ENCODE peak calls at places on chromosomes 2 and 18, in nine cellular contexts. F is kidney, P is lower lobe of right lung, C is body of pancreas, K is endodermal cell, E is A549, T is pancreas, I is prostate gland, G is dorsolateral prefrontal cortex. L is an unnamed sample.

GRCh38 chr2:9288233-9288632 is 81.6 kb downstream of the ASAP2 start:
- DNase-seq in F (no peak), P (no peak), C (no peak), K (no peak), E (peak; percentile 43), T (no peak), I (no peak), G (no peak), L (no peak)

GRCh38 chr2:128304715-128305554 is 13.7 kb downstream of the HS6ST1 start:
- DNase-seq in F (peak; percentile 96), P (peak; percentile 77), C (peak; percentile 76), K (peak; percentile 75), E (peak; percentile 81), T (peak; percentile 80), I (peak; percentile 96), G (no peak), L (peak; percentile 74)

GRCh38 chr2:199977984-199978415 is 22.6 kb downstream of the MAIP1 start:
- DNase-seq in F (no peak), P (no peak), C (no peak), K (no peak), E (peak; percentile 68), T (no peak), I (no peak), G (no peak), L (no peak)

GRCh38 chr2:232838406-232838874 is 31.6 kb upstream of the SNORC start:
- DNase-seq in F (no peak), P (no peak), C (no peak), K (no peak), E (peak; percentile 13), T (no peak), I (no peak), G (no peak), L (no peak)

GRCh38 chr2:46735108-46735691 is 180.4 kb downstream of the MCFD2 start:
- DNase-seq in F (no peak), P (no peak), C (no peak), K (no peak), E (no peak), T (no peak), I (no peak), G (no peak), L (no peak)

GRCh38 chr2:42693688-42694479 is 70.1 kb downstream of the OXER1 start:
- DNase-seq in F (no peak), P (no peak), C (no peak), K (no peak), E (no peak), T (no peak), I (no peak), G (no peak), L (no peak)

GRCh38 chr18:45730832-45731545 is 7.0 kb downstream of the SLC14A1 start:
- DNase-seq in F (no peak), P (no peak), C (no peak), K (no peak), E (peak; percentile 70), T (no peak), I (no peak), G (no peak), L (no peak)

GRCh38 chr2:217279130-217279529 is 419.3 kb upstream of the TNP1 start:
- DNase-seq in F (no peak), P (no peak), C (no peak), K (no peak), E (no peak), T (no peak), I (no peak), G (no peak), L (no peak)

GRCh38 chr2:217645891-217646290 is 356.9 kb downstream of the TNS1 start:
- DNase-seq in F (no peak), P (no peak), C (no peak), K (no peak), E (no peak), T (no peak), I (no peak), G (no peak), L (no peak)

GRCh38 chr2:230700447-230700846 is 12.2 kb upstream of the CAB39 start:
- DNase-seq in F (no peak), P (no peak), C (no peak), K (no peak), E (no peak), T (no peak), I (no peak), G (no peak), L (no peak)

GRCh38 chr2:63741884-63742583 is 99.7 kb upstream of the UGP2 start:
- DNase-seq in F (no peak), P (no peak), C (no peak), K (no peak), E (peak; percentile 29), T (no peak), I (no peak), G (no peak), L (no peak)

DNA sequence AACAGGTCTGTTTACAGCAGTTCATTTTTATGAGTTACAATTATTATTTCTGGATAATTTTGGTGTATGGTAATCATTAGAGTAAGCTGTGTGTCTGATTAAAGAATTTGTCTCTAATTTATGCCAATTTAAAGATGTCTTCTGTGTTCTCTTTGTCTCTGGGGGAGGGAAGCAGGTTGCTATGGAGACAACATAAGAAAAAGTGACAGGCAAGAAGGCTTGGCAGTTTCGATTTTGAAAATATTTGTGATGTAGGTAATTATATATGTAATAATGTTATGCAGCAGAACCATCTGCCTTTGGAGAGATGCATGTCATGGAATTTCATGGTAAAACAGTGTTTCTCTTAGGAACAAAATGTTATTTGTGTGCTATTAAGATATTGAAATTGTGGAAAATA is 78.2 kb downstream of the SH3RF3 start:
- DNase-seq in F (no peak), P (no peak), C (no peak), K (no peak), E (no peak), T (no peak), I (no peak), G (no peak), L (no peak)
- H3K4me3 ChIP-seq in F (no peak overlapping the region), P (no peak overlapping the region), C (no peak overlapping the region), K (no peak overlapping the region), E (no peak overlapping the region), T (no peak overlapping the region), I (no peak overlapping the region), G (no peak overlapping the region), L (no peak overlapping the region)

GRCh38 chr2:45415534-45416123 is 195.4 kb downstream of the SRBD1 start:
- DNase-seq in F (no peak), P (no peak), C (no peak), K (no peak), E (no peak), T (no peak), I (no peak), G (no peak), L (no peak)

GRCh38 chr2:45409677-45410076 is 201.4 kb downstream of the SRBD1 start:
- DNase-seq in F (no peak), P (no peak), C (no peak), K (no peak), E (no peak), T (no peak), I (no peak), G (no peak), L (no peak)

GRCh38 chr2:45418532-45418931 is 192.5 kb downstream of the SRBD1 start:
- DNase-seq in F (no peak), P (no peak), C (no peak), K (no peak), E (no peak), T (no peak), I (no peak), G (no peak), L (no peak)

GRCh38 chr2:45412754-45413379 is 198.2 kb downstream of the SRBD1 start:
- DNase-seq in F (no peak), P (no peak), C (no peak), K (no peak), E (no peak), T (no peak), I (no peak), G (no peak), L (no peak)
- H3K27ac ChIP-seq in F (no peak overlapping the region), P (no peak overlapping the region), C (peak overlapping the region; percentile 17), K (no peak overlapping the region), E (no peak overlapping the region), T (peak overlapping the region; percentile 20), I (no peak overlapping the region), G (no peak overlapping the region), L (no peak overlapping the region)

GRCh38 chr2:27954261-27954673 is 63.7 kb downstream of the BABAM2 start:
- DNase-seq in F (no peak), P (no peak), C (no peak), K (no peak), E (peak; percentile 58), T (no peak), I (no peak), G (peak; percentile 46), L (no peak)
- TF ChIP-seq CTCF in F (no peak), P (no peak), C (no peak), K (no peak), E (no peak), T (no peak), I (no peak), G (no peak), L (no peak)

GRCh38 chr18:12306752-12307151 is 1.3 kb upstream of the TUBB6 start:
- DNase-seq in F (no peak), P (no peak), C (no peak), K (no peak), E (no peak), T (no peak), I (no peak), G (no peak), L (no peak)
- H3K4me3 ChIP-seq in F (no peak overlapping the region), P (peak overlapping the region; percentile 71), C (no peak overlapping the region), K (peak overlapping the region; percentile 81), E (no peak overlapping the region), T (no peak overlapping the region), I (no peak overlapping the region), G (no peak overlapping the region), L (peak overlapping the region; percentile 76)

GRCh38 chr2:10568721-10569432 is 120.8 kb upstream of the ODC1 start:
- DNase-seq in F (no peak), P (no peak), C (no peak), K (no peak), E (no peak), T (no peak), I (no peak), G (no peak), L (no peak)
- H3K27ac ChIP-seq in F (no peak overlapping the region), P (no peak overlapping the region), C (no peak overlapping the region), K (no peak overlapping the region), E (no peak overlapping the region), T (no peak overlapping the region), I (no peak overlapping the region), G (no peak overlapping the region), L (no peak overlapping the region)

DNA sequence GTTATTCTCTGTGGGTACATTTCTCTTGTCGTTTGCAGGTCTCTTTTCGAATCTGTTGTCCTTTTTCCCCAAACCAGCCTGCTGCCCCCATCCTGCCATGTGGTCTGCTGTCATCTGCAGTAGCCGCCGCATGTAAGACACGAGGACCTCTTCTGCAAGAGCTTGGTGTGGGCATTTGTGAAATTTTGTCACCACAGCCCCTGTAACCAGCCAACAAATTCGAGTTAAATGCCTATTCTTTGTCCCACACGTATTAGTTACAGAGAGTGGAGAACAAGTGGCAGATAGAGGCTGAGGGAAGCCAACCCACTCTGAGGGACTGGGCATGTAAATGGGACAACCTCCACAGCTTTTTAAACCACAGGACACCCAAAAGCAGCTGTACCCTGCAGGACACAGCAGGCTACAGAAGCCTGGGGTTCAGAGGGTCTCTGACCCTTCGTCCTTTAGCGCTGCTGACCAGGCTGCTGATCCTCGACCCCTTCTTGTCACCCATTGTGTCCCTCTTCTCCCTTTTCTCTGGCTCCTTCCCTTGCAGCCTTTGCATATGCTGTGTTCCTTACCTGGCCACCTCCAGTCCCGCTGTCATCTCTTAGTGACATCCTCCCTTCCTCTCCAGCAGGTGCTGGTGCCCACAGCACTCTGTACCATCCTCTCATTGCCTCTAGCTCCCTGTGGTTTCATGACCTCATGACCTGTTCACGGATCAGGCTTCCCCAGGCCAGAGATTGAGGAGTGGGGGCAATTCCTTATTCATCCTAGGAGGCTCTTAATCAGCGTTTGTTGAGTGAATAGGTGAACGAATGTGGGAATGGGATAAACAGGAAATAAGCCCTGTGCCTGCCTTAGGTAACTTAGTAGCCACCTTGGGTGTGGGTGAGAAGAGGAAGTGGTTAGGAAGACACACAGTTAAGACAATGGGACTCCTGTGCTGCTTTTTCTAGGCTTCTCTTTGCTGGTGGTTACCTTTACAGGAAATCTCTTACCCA is 35.3 kb downstream of the ITGA6 start:
- DNase-seq in F (no peak), P (no peak), C (no peak), K (no peak), E (no peak), T (no peak), I (no peak), G (no peak), L (no peak)
- TF ChIP-seq CTCF in F (no peak), P (peak; percentile 3), C (no peak), K (no peak), E (no peak), T (no peak), I (no peak), G (no peak), L (no peak)